ENCODE peak calls at places on chromosomes 12 and 14, in five cellular contexts. One of them, this sample, is unnamed.
A peak's percentile ranks its signal among the peaks of the same experiment; 100 is the strongest.

GRCh38 chr12:69350002-69350626 is 1.9 kb downstream of the LYZ start:
- DNase-seq in NCI-H1105: no peak
- DNase-seq in activated CD4-positive, alpha-beta T cell treated with anti-CD3 and anti-CD28 coated beads, Interleukin-2, amount 50 U/mL, for 24 hours: no peak
- DNase-seq in endothelial cell: no peak
- DNase-seq in RPMI7951: no peak
- DNase-seq in this sample: no peak

GRCh38 chr14:38526841-38527501 is 271.1 kb upstream of the CLEC14A start:
- DNase-seq in activated CD4-positive, alpha-beta T cell treated with anti-CD3 and anti-CD28 coated beads, Interleukin-2, amount 50 U/mL, for 24 hours: no peak
- DNase-seq in NCI-H1105: no peak
- DNase-seq in endothelial cell: no peak
- DNase-seq in RPMI7951: no peak
- DNase-seq in this sample: no peak

GRCh38 chr14:93114713-93115068 is 1.0 kb downstream of the ITPK1 start:
- DNase-seq in NCI-H1105: no peak
- DNase-seq in RPMI7951: no peak
- DNase-seq in activated CD4-positive, alpha-beta T cell treated with anti-CD3 and anti-CD28 coated beads, Interleukin-2, amount 50 U/mL, for 24 hours: no peak
- DNase-seq in endothelial cell: peak; percentile 18
- DNase-seq in this sample: no peak

GRCh38 chr12:121805171-121805687 is 1.4 kb downstream of the SETD1B start:
- DNase-seq in endothelial cell: no peak
- DNase-seq in activated CD4-positive, alpha-beta T cell treated with anti-CD3 and anti-CD28 coated beads, Interleukin-2, amount 50 U/mL, for 24 hours: no peak
- DNase-seq in NCI-H1105: no peak
- DNase-seq in RPMI7951: no peak
- DNase-seq in this sample: peak; percentile 36

GRCh38 chr12:60947533-60947932 is 1312.7 kb upstream of the USP15 start:
- DNase-seq in RPMI7951: no peak
- DNase-seq in endothelial cell: no peak
- DNase-seq in activated CD4-positive, alpha-beta T cell treated with anti-CD3 and anti-CD28 coated beads, Interleukin-2, amount 50 U/mL, for 24 hours: no peak
- DNase-seq in NCI-H1105: peak; percentile 60
- DNase-seq in this sample: no peak

GRCh38 chr14:75088153-75088552 is 18.7 kb downstream of the ZC2HC1C start:
- DNase-seq in RPMI7951: no peak
- DNase-seq in NCI-H1105: no peak
- DNase-seq in endothelial cell: no peak
- DNase-seq in activated CD4-positive, alpha-beta T cell treated with anti-CD3 and anti-CD28 coated beads, Interleukin-2, amount 50 U/mL, for 24 hours: no peak
- DNase-seq in this sample: no peak

GRCh38 chr14:81625343-81625742 is 91.7 kb upstream of the SEL1L start:
- DNase-seq in RPMI7951: peak; percentile 20
- DNase-seq in NCI-H1105: peak; percentile 41
- DNase-seq in activated CD4-positive, alpha-beta T cell treated with anti-CD3 and anti-CD28 coated beads, Interleukin-2, amount 50 U/mL, for 24 hours: no peak
- DNase-seq in endothelial cell: no peak
- DNase-seq in this sample: peak; percentile 90

GRCh38 chr14:38129705-38130104 is 78.0 kb upstream of the SSTR1 start:
- DNase-seq in RPMI7951: no peak
- DNase-seq in NCI-H1105: no peak
- DNase-seq in activated CD4-positive, alpha-beta T cell treated with anti-CD3 and anti-CD28 coated beads, Interleukin-2, amount 50 U/mL, for 24 hours: no peak
- DNase-seq in endothelial cell: no peak
- DNase-seq in this sample: no peak

GRCh38 chr12:131511391-131511802 is 199.5 kb upstream of the SFSWAP start:
- DNase-seq in activated CD4-positive, alpha-beta T cell treated with anti-CD3 and anti-CD28 coated beads, Interleukin-2, amount 50 U/mL, for 24 hours: peak; percentile 8
- DNase-seq in NCI-H1105: no peak
- DNase-seq in RPMI7951: peak; percentile 11
- DNase-seq in endothelial cell: peak; percentile 20
- DNase-seq in this sample: no peak

GRCh38 chr12:128449146-128449894 is 182.3 kb downstream of the TMEM132C start:
- DNase-seq in NCI-H1105: peak; percentile 77
- DNase-seq in activated CD4-positive, alpha-beta T cell treated with anti-CD3 and anti-CD28 coated beads, Interleukin-2, amount 50 U/mL, for 24 hours: no peak
- DNase-seq in RPMI7951: peak; percentile 1
- DNase-seq in endothelial cell: no peak
- DNase-seq in this sample: peak; percentile 88

GRCh38 chr12:123231931-123232330 is 1.0 kb downstream of the MPHOSPH9 start:
- DNase-seq in NCI-H1105: no peak
- DNase-seq in endothelial cell: no peak
- DNase-seq in RPMI7951: no peak
- DNase-seq in activated CD4-positive, alpha-beta T cell treated with anti-CD3 and anti-CD28 coated beads, Interleukin-2, amount 50 U/mL, for 24 hours: no peak
- DNase-seq in this sample: peak; percentile 39

GRCh38 chr14:68798621-68799020 is 5.8 kb upstream of the ZFP36L1 start:
- DNase-seq in RPMI7951: no peak
- DNase-seq in endothelial cell: no peak
- DNase-seq in NCI-H1105: no peak
- DNase-seq in activated CD4-positive, alpha-beta T cell treated with anti-CD3 and anti-CD28 coated beads, Interleukin-2, amount 50 U/mL, for 24 hours: no peak
- DNase-seq in this sample: no peak

GRCh38 chr14:60002819-60003492 is 83.0 kb downstream of the LRRC9 start:
- DNase-seq in activated CD4-positive, alpha-beta T cell treated with anti-CD3 and anti-CD28 coated beads, Interleukin-2, amount 50 U/mL, for 24 hours: no peak
- DNase-seq in NCI-H1105: peak; percentile 17
- DNase-seq in endothelial cell: no peak
- DNase-seq in RPMI7951: no peak
- DNase-seq in this sample: no peak

GRCh38 chr12:92363295-92364146 is 217.9 kb upstream of the BTG1 start:
- DNase-seq in RPMI7951: peak; percentile 76
- DNase-seq in activated CD4-positive, alpha-beta T cell treated with anti-CD3 and anti-CD28 coated beads, Interleukin-2, amount 50 U/mL, for 24 hours: no peak
- DNase-seq in endothelial cell: no peak
- DNase-seq in NCI-H1105: no peak
- DNase-seq in this sample: peak; percentile 23

GRCh38 chr12:112938751-112939150 is 477 bp downstream of the OAS3 start:
- DNase-seq in RPMI7951: no peak
- DNase-seq in activated CD4-positive, alpha-beta T cell treated with anti-CD3 and anti-CD28 coated beads, Interleukin-2, amount 50 U/mL, for 24 hours: no peak
- DNase-seq in endothelial cell: no peak
- DNase-seq in NCI-H1105: no peak
- DNase-seq in this sample: no peak

GRCh38 chr14:100653409-100653808 is 66.2 kb upstream of the BEGAIN start:
- DNase-seq in activated CD4-positive, alpha-beta T cell treated with anti-CD3 and anti-CD28 coated beads, Interleukin-2, amount 50 U/mL, for 24 hours: no peak
- DNase-seq in endothelial cell: peak; percentile 55
- DNase-seq in RPMI7951: no peak
- DNase-seq in NCI-H1105: no peak
- DNase-seq in this sample: no peak

GRCh38 chr14:97564334-97564733 is 767.2 kb downstream of the VRK1 start:
- DNase-seq in RPMI7951: no peak
- DNase-seq in endothelial cell: no peak
- DNase-seq in activated CD4-positive, alpha-beta T cell treated with anti-CD3 and anti-CD28 coated beads, Interleukin-2, amount 50 U/mL, for 24 hours: no peak
- DNase-seq in NCI-H1105: no peak
- DNase-seq in this sample: no peak

GRCh38 chr12:126784328-126784921 is 1482.5 kb upstream of the TMEM132C start:
- DNase-seq in NCI-H1105: peak; percentile 34
- DNase-seq in activated CD4-positive, alpha-beta T cell treated with anti-CD3 and anti-CD28 coated beads, Interleukin-2, amount 50 U/mL, for 24 hours: no peak
- DNase-seq in RPMI7951: peak; percentile 66
- DNase-seq in endothelial cell: no peak
- DNase-seq in this sample: no peak

GRCh38 chr12:9669534-9669933 is at the start of gene CLEC2D:
- DNase-seq in activated CD4-positive, alpha-beta T cell treated with anti-CD3 and anti-CD28 coated beads, Interleukin-2, amount 50 U/mL, for 24 hours: no peak
- DNase-seq in NCI-H1105: no peak
- DNase-seq in RPMI7951: no peak
- DNase-seq in endothelial cell: no peak
- DNase-seq in this sample: no peak

GRCh38 chr12:128418944-128419343 is 152.0 kb downstream of the TMEM132C start:
- DNase-seq in RPMI7951: no peak
- DNase-seq in NCI-H1105: no peak
- DNase-seq in activated CD4-positive, alpha-beta T cell treated with anti-CD3 and anti-CD28 coated beads, Interleukin-2, amount 50 U/mL, for 24 hours: no peak
- DNase-seq in endothelial cell: no peak
- DNase-seq in this sample: no peak

GRCh38 chr12:95848575-95849388 is 10.0 kb upstream of the SNRPF start:
- DNase-seq in activated CD4-positive, alpha-beta T cell treated with anti-CD3 and anti-CD28 coated beads, Interleukin-2, amount 50 U/mL, for 24 hours: no peak
- DNase-seq in NCI-H1105: peak; percentile 26
- DNase-seq in RPMI7951: peak; percentile 37
- DNase-seq in endothelial cell: peak; percentile 16
- DNase-seq in this sample: peak; percentile 3